ENCODE peak calls at places on chromosomes 3 and 15, in six cellular contexts. D, Q, T, P, B and N are unnamed samples.

GRCh38 chr15:90421527-90421926 is 33.5 kb downstream of the IQGAP1 start:
- DNase-seq in D (no peak), Q (no peak), T (peak), P (no peak), B (no peak), N (peak)

GRCh38 chr3:10395196-10395595 is 74.3 kb upstream of the SEC13 start:
- DNase-seq in D (peak), Q (no peak), T (no peak), P (no peak), B (no peak), N (no peak)

GRCh38 chr3:31043184-31043819 is 148.8 kb upstream of the GADL1 start:
- DNase-seq in D (no peak), Q (no peak), T (peak), P (no peak), B (no peak), N (peak)

GRCh38 chr3:156181509-156181908 is 61.1 kb downstream of the KCNAB1 start:
- DNase-seq in D (no peak), Q (no peak), T (peak), P (peak), B (no peak), N (peak)

GRCh38 chr3:141992512-141992911 is 116.1 kb downstream of the ATP1B3 start:
- DNase-seq in D (no peak), Q (no peak), T (peak), P (no peak), B (no peak), N (no peak)

GRCh38 chr3:89375451-89375850 is 268.0 kb downstream of the EPHA3 start:
- DNase-seq in D (no peak), Q (no peak), T (no peak), P (no peak), B (no peak), N (no peak)

GRCh38 chr15:44794072-44794471 is 57.7 kb downstream of the TRIM69 start:
- DNase-seq in D (no peak), Q (no peak), T (no peak), P (no peak), B (no peak), N (no peak)

GRCh38 chr3:50123394-50124361 is 31.4 kb upstream of the SEMA3F start:
- DNase-seq in D (no peak), Q (no peak), T (no peak), P (no peak), B (no peak), N (no peak)

GRCh38 chr3:87503901-87504498 is 227.6 kb upstream of the POU1F1 start:
- DNase-seq in D (peak), Q (peak), T (peak), P (peak), B (no peak), N (peak)

DNA sequence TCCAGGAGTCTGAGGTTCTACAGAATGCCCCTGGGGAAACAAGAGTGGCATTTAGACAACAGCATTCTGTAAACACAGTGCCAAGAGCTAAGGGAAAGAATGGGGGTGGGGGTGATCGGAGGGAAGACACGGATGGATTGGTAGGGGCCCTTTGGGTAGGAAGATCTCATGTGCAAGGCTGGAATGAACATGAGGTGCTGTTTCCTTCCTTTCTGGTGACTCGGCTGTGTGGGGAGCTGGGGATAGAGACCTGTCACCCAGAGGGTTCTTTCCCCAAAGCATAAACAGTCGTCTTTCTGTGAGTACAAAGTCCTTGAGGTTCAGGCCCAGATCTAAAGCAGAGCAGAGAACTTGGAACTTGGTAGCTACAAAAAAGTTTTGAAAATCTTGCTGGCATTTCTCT is 11.7 kb downstream of the TPM1 start:
- DNase-seq in D (no peak), Q (no peak), T (peak), P (no peak), B (no peak), N (no peak)
- H3K4ac ChIP-seq in D (no peak), Q (no peak), T (peak), P (no peak), B (no peak), N (peak)

DNA sequence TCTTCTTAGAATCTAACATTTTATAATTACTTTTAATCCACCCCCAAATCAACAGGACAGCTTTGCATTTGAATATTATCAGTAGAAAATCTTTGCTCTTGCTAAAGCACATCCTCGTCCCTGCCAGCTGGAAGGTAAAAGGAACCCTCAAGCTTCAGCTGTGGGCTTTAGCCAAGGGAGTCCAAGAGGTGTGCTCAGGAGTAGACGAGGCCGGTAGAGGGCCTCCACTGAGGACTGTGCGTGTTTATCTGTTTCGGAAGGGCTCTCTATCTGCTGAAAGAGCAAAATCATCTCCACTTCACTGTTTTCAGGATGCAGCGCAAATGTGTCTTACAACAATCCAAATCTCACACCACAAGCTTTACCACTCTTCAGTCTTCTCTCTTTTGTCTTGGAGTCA is 257.4 kb upstream of the IL12A start:
- DNase-seq in D (no peak), Q (no peak), T (no peak), P (peak), B (no peak), N (no peak)
- H3K4ac ChIP-seq in D (no peak), Q (no peak), T (no peak), P (peak), B (no peak), N (peak)

DNA sequence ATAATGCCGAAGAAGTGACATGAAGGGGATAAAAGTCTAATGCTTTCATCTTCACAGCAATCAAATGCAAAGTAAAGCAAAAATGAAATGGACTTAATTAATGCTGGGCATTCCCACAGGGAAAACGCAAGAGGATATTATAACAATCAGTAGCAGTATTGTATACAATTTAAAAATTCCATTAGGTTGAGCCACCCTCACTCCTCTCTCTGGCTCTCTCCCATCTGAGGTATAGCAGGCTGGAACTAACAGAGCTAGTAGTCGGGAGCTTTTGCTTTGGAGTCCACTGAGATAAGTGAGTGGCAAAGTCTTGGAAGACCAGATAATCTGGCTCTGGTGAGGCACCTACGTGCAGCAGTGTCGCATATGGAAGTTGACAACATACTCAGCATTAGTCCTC is 33.9 kb downstream of the DET1 start:
- DNase-seq in D (no peak), Q (no peak), T (peak), P (no peak), B (no peak), N (peak)
- H3K4ac ChIP-seq in D (no peak), Q (no peak), T (no peak), P (no peak), B (no peak), N (peak)

GRCh38 chr15:72272213-72272996 is at the start of gene PARP6:
- DNase-seq in D (peak), Q (peak), T (peak), P (peak), B (peak), N (peak)
- H3K4ac ChIP-seq in D (no peak), Q (no peak), T (peak), P (peak), B (no peak), N (peak)

GRCh38 chr3:172222474-172223071 is 183.2 kb downstream of the FNDC3B start:
- DNase-seq in D (no peak), Q (no peak), T (no peak), P (no peak), B (no peak), N (no peak)

GRCh38 chr3:172226831-172227230 is 187.5 kb downstream of the FNDC3B start:
- DNase-seq in D (no peak), Q (no peak), T (no peak), P (no peak), B (no peak), N (no peak)

GRCh38 chr3:172223870-172224269 is 184.5 kb downstream of the FNDC3B start:
- DNase-seq in D (no peak), Q (no peak), T (peak), P (no peak), B (no peak), N (peak)

GRCh38 chr3:172225215-172225707 is 185.9 kb downstream of the FNDC3B start:
- DNase-seq in D (no peak), Q (no peak), T (no peak), P (no peak), B (no peak), N (no peak)

DNA sequence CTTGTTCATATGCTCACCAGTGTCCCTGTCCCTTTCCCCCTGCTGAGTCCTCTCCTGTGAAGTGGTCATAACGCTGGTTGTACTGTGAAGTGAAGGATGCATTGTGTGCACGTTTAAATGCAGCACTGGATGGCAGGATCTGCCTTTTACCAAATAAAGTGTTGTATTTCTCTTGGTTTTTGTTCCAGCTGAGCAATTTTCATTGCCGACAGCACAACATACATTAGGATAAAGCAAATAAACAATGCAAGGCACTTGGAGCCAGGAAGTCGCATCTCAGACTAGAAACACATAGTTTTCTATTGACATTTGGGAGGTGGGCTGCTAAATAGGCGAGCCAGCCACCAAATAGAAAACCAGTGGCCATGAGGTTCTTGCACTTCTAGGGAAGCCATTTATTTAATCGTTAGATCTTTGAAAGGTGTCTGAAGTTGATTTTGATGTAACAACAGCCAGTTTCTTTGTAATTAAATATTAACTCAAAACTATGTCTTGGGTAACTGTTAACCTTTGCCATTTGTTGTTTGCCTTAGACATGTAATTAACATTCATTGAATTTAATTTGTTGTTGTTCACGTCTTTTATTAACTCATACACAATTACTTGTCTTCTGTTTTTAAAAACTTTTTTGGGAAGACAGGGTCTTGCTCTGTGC is 185.3 kb downstream of the FNDC3B start:
- DNase-seq in D (no peak), Q (no peak), T (peak), P (no peak), B (no peak), N (no peak)
- H3K4ac ChIP-seq in D (no peak), Q (no peak), T (peak), P (no peak), B (no peak), N (peak)

DNA sequence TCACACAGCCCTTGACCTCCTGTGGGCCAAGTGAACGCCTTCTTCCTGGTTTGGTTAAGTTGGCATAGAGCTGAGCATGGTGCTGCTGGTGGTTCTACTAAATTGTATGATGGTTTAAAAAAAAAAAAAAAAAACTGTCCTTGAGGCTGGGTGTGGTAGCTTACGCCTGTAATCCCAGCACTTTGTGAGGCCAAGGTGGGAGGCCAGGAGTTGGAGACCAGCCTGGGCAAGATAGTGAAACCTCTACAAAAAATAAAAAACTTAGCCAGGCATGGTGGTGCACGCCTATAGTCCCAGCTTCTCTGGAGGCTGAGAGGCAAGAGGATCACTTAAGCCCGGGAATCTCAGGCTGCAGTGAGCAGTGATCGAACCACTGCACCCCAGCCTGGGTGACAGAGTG is 58.9 kb upstream of the FLNB start:
- DNase-seq in D (no peak), Q (no peak), T (no peak), P (no peak), B (no peak), N (no peak)
- H3K4ac ChIP-seq in D (no peak), Q (no peak), T (no peak), P (no peak), B (no peak), N (peak)

GRCh38 chr15:88982304-88982945 is 69.2 kb upstream of the MFGE8 start:
- DNase-seq in D (no peak), Q (no peak), T (peak), P (peak), B (no peak), N (peak)
- H3K4ac ChIP-seq in D (no peak), Q (no peak), T (no peak), P (peak), B (peak), N (peak)

DNA sequence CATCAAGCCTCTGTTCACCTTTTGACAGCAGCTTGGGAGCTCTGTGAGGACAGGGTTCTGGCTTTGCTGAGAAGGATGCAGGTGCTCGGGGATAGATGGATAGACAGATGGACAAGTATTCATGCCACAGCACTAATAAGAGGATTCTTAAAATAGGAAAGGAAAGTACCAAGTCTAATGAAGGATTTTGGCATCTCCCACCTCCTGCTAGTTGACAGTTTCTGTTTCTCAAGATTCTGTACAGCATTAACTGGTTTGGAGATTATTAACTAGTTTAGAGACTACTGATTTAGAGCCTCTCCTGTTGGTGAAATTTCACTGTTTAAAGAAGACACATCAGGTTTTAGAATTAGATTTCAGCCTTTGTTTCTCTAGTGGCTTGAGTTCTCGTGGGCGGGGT is 152.3 kb downstream of the CACNA1D start:
- DNase-seq in D (no peak), Q (no peak), T (no peak), P (no peak), B (no peak), N (no peak)
- H3K4ac ChIP-seq in D (no peak), Q (no peak), T (no peak), P (no peak), B (no peak), N (no peak)

GRCh38 chr3:128484404-128485282 is 8.4 kb downstream of the GATA2 start:
- DNase-seq in D (peak), Q (no peak), T (no peak), P (peak), B (no peak), N (no peak)

GRCh38 chr3:128482857-128483656 is 9.9 kb downstream of the GATA2 start:
- DNase-seq in D (peak), Q (no peak), T (peak), P (peak), B (no peak), N (peak)

GRCh38 chr3:128482175-128482856 is 10.7 kb downstream of the GATA2 start:
- DNase-seq in D (no peak), Q (no peak), T (peak), P (no peak), B (no peak), N (peak)

GRCh38 chr3:128485283-128486156 is 7.5 kb downstream of the GATA2 start:
- DNase-seq in D (no peak), Q (no peak), T (no peak), P (no peak), B (no peak), N (no peak)

DNA sequence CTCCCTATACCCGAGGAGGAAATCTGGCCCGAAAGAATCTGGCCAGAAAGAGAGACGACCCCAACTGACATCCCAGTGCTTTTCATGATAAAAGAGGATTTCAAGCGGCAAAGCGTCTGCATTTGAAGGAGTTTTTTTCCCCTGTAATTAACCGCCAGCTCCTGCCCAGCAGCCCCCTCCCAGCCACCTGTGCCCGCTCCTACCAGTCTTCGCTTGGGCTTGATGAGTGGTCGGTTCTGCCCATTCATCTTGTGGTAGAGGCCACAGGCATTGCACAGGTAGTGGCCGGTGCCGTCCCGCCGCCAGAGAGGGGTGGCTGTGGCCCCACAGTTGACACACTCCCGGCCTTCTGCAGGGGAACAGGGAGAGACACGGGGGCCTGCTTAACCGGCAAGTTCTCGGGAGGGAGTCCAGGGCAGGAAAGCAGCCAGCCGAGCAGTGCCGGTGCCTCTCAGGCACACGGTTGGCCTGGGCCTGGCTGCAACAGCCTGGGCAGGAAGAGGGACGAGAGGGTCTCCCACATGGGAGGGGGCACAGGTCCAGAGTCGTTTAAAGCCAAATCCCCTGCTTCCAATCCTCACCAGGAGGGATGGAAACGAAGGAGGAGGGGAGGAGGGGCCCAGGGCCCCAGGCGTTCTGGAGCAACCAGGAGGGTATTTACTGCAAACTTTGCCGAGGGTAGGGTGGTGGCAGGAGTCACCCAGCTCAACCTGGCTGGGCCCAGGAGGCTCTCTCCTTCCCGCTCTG is 9.2 kb downstream of the GATA2 start:
- DNase-seq in D (peak), Q (no peak), T (peak), P (peak), B (no peak), N (no peak)
- H3K4ac ChIP-seq in D (no peak), Q (no peak), T (peak), P (no peak), B (peak), N (peak)

GRCh38 chr15:96180062-96180745 is 150.3 kb upstream of the NR2F2 start:
- DNase-seq in D (no peak), Q (no peak), T (no peak), P (no peak), B (no peak), N (no peak)
- H3K4ac ChIP-seq in D (no peak), Q (no peak), T (no peak), P (no peak), B (no peak), N (no peak)